ENCODE peak calls at places on chromosomes 16 and 17, in nine cellular contexts. One of them, this sample, is unnamed.

GRCh38 chr17:18136357-18136756 is 27.8 kb downstream of the MYO15A start:
- DNase-seq in endodermal cell: no peak
- DNase-seq in RWPE1: no peak
- DNase-seq in prostate gland: no peak
- DNase-seq in CD8-positive, alpha-beta T cell: no peak
- DNase-seq in tibial artery: no peak
- DNase-seq in ovary: no peak
- DNase-seq in mesothelial cell of epicardium: no peak
- DNase-seq in fibroblast of the aortic adventitia: no peak
- DNase-seq in this sample: no peak

GRCh38 chr17:82315703-82316358 is 1.6 kb downstream of the CD7 start:
- DNase-seq in CD8-positive, alpha-beta T cell: peak
- DNase-seq in prostate gland: no peak
- DNase-seq in fibroblast of the aortic adventitia: no peak
- DNase-seq in endodermal cell: peak
- DNase-seq in tibial artery: no peak
- DNase-seq in ovary: no peak
- DNase-seq in mesothelial cell of epicardium: no peak
- DNase-seq in RWPE1: no peak
- DNase-seq in this sample: no peak

GRCh38 chr17:50274142-50274944 is at the start of gene TMEM92:
- DNase-seq in mesothelial cell of epicardium: no peak
- DNase-seq in fibroblast of the aortic adventitia: no peak
- DNase-seq in prostate gland: no peak
- DNase-seq in tibial artery: peak
- DNase-seq in RWPE1: peak
- DNase-seq in CD8-positive, alpha-beta T cell: no peak
- DNase-seq in ovary: peak
- DNase-seq in endodermal cell: peak
- DNase-seq in this sample: no peak

GRCh38 chr16:86952769-86953168 is 364.4 kb downstream of the C16orf95 start:
- DNase-seq in RWPE1: no peak
- DNase-seq in ovary: no peak
- DNase-seq in fibroblast of the aortic adventitia: no peak
- DNase-seq in CD8-positive, alpha-beta T cell: no peak
- DNase-seq in prostate gland: no peak
- DNase-seq in tibial artery: no peak
- DNase-seq in endodermal cell: no peak
- DNase-seq in mesothelial cell of epicardium: no peak
- DNase-seq in this sample: no peak

GRCh38 chr17:28735242-28735722 is 6.7 kb downstream of the NEK8 start:
- DNase-seq in fibroblast of the aortic adventitia: no peak
- DNase-seq in endodermal cell: no peak
- DNase-seq in mesothelial cell of epicardium: no peak
- DNase-seq in CD8-positive, alpha-beta T cell: no peak
- DNase-seq in prostate gland: no peak
- DNase-seq in RWPE1: no peak
- DNase-seq in tibial artery: no peak
- DNase-seq in ovary: no peak
- DNase-seq in this sample: no peak

GRCh38 chr17:61312406-61313295 is 87.0 kb upstream of the TBX2 start:
- DNase-seq in prostate gland: no peak
- DNase-seq in fibroblast of the aortic adventitia: no peak
- DNase-seq in CD8-positive, alpha-beta T cell: no peak
- DNase-seq in mesothelial cell of epicardium: no peak
- DNase-seq in tibial artery: no peak
- DNase-seq in ovary: no peak
- DNase-seq in endodermal cell: peak
- DNase-seq in RWPE1: no peak
- DNase-seq in this sample: no peak

GRCh38 chr17:36629252-36629847 is 28.0 kb downstream of the MRM1 start:
- DNase-seq in RWPE1: peak
- DNase-seq in tibial artery: peak
- DNase-seq in fibroblast of the aortic adventitia: peak
- DNase-seq in endodermal cell: peak
- DNase-seq in prostate gland: peak
- DNase-seq in mesothelial cell of epicardium: peak
- DNase-seq in CD8-positive, alpha-beta T cell: peak
- DNase-seq in ovary: peak
- DNase-seq in this sample: peak

GRCh38 chr17:77424585-77425344 is 284.0 kb downstream of the SEC14L1 start:
- DNase-seq in fibroblast of the aortic adventitia: peak
- DNase-seq in ovary: peak
- DNase-seq in CD8-positive, alpha-beta T cell: no peak
- DNase-seq in endodermal cell: peak
- DNase-seq in RWPE1: no peak
- DNase-seq in mesothelial cell of epicardium: peak
- DNase-seq in prostate gland: no peak
- DNase-seq in tibial artery: peak
- DNase-seq in this sample: no peak

GRCh38 chr16:78794581-78795300 is 695.3 kb downstream of the WWOX start:
- DNase-seq in fibroblast of the aortic adventitia: no peak
- DNase-seq in endodermal cell: no peak
- DNase-seq in CD8-positive, alpha-beta T cell: no peak
- DNase-seq in prostate gland: no peak
- DNase-seq in mesothelial cell of epicardium: no peak
- DNase-seq in ovary: no peak
- DNase-seq in tibial artery: no peak
- DNase-seq in RWPE1: no peak
- DNase-seq in this sample: no peak

GRCh38 chr16:72673118-72673517 is 374.8 kb downstream of the ZFHX3 start:
- DNase-seq in CD8-positive, alpha-beta T cell: no peak
- DNase-seq in fibroblast of the aortic adventitia: no peak
- DNase-seq in RWPE1: no peak
- DNase-seq in ovary: no peak
- DNase-seq in mesothelial cell of epicardium: no peak
- DNase-seq in prostate gland: no peak
- DNase-seq in tibial artery: no peak
- DNase-seq in endodermal cell: no peak
- DNase-seq in this sample: no peak

GRCh38 chr17:46201491-46201890 is 8.3 kb upstream of the KANSL1 start:
- DNase-seq in prostate gland: no peak
- DNase-seq in fibroblast of the aortic adventitia: no peak
- DNase-seq in CD8-positive, alpha-beta T cell: no peak
- DNase-seq in mesothelial cell of epicardium: no peak
- DNase-seq in RWPE1: no peak
- DNase-seq in tibial artery: no peak
- DNase-seq in endodermal cell: no peak
- DNase-seq in ovary: no peak
- DNase-seq in this sample: no peak

GRCh38 chr17:75518201-75518600 is 1.9 kb downstream of the TSEN54 start:
- DNase-seq in tibial artery: no peak
- DNase-seq in CD8-positive, alpha-beta T cell: peak
- DNase-seq in mesothelial cell of epicardium: no peak
- DNase-seq in prostate gland: no peak
- DNase-seq in ovary: no peak
- DNase-seq in fibroblast of the aortic adventitia: no peak
- DNase-seq in RWPE1: no peak
- DNase-seq in endodermal cell: no peak
- DNase-seq in this sample: no peak

GRCh38 chr17:64005734-64006167 is 7.6 kb downstream of the PRR29 start:
- DNase-seq in fibroblast of the aortic adventitia: no peak
- DNase-seq in ovary: no peak
- DNase-seq in prostate gland: no peak
- DNase-seq in CD8-positive, alpha-beta T cell: no peak
- DNase-seq in endodermal cell: peak
- DNase-seq in tibial artery: no peak
- DNase-seq in mesothelial cell of epicardium: no peak
- DNase-seq in RWPE1: no peak
- DNase-seq in this sample: no peak

GRCh38 chr17:32361270-32361669 is 11.3 kb downstream of the ZNF207 start:
- DNase-seq in CD8-positive, alpha-beta T cell: no peak
- DNase-seq in ovary: no peak
- DNase-seq in mesothelial cell of epicardium: no peak
- DNase-seq in fibroblast of the aortic adventitia: no peak
- DNase-seq in prostate gland: no peak
- DNase-seq in endodermal cell: no peak
- DNase-seq in RWPE1: no peak
- DNase-seq in tibial artery: no peak
- DNase-seq in this sample: no peak

GRCh38 chr16:23836404-23837291 is 865 bp downstream of the PRKCB start:
- DNase-seq in mesothelial cell of epicardium: peak
- DNase-seq in endodermal cell: peak
- DNase-seq in tibial artery: no peak
- DNase-seq in ovary: no peak
- DNase-seq in RWPE1: no peak
- DNase-seq in CD8-positive, alpha-beta T cell: peak
- DNase-seq in prostate gland: no peak
- DNase-seq in fibroblast of the aortic adventitia: no peak
- DNase-seq in this sample: peak
- TF ChIP-seq CTCF in mesothelial cell of epicardium: no peak
- TF ChIP-seq CTCF in endodermal cell: peak
- TF ChIP-seq CTCF in tibial artery: no peak
- TF ChIP-seq CTCF in ovary: no peak
- TF ChIP-seq CTCF in RWPE1: no peak
- TF ChIP-seq CTCF in CD8-positive, alpha-beta T cell: peak
- TF ChIP-seq CTCF in prostate gland: no peak
- TF ChIP-seq CTCF in fibroblast of the aortic adventitia: no peak
- TF ChIP-seq CTCF in this sample: no peak

GRCh38 chr17:48068491-48068961 is 20.4 kb downstream of the NFE2L1 start:
- DNase-seq in ovary: no peak
- DNase-seq in CD8-positive, alpha-beta T cell: no peak
- DNase-seq in prostate gland: no peak
- DNase-seq in RWPE1: no peak
- DNase-seq in tibial artery: no peak
- DNase-seq in endodermal cell: peak
- DNase-seq in mesothelial cell of epicardium: no peak
- DNase-seq in fibroblast of the aortic adventitia: peak
- DNase-seq in this sample: peak
- TF ChIP-seq CTCF in ovary: no peak
- TF ChIP-seq CTCF in CD8-positive, alpha-beta T cell: no peak
- TF ChIP-seq CTCF in prostate gland: no peak
- TF ChIP-seq CTCF in RWPE1: no peak
- TF ChIP-seq CTCF in tibial artery: peak
- TF ChIP-seq CTCF in endodermal cell: peak
- TF ChIP-seq CTCF in mesothelial cell of epicardium: peak
- TF ChIP-seq CTCF in fibroblast of the aortic adventitia: peak
- TF ChIP-seq CTCF in this sample: peak

GRCh38 chr17:6702567-6703215 is 10.5 kb downstream of the SLC13A5 start:
- DNase-seq in fibroblast of the aortic adventitia: no peak
- DNase-seq in endodermal cell: no peak
- DNase-seq in CD8-positive, alpha-beta T cell: no peak
- DNase-seq in prostate gland: no peak
- DNase-seq in tibial artery: no peak
- DNase-seq in mesothelial cell of epicardium: no peak
- DNase-seq in ovary: no peak
- DNase-seq in RWPE1: no peak
- DNase-seq in this sample: no peak

GRCh38 chr17:6700948-6701307 is 12.2 kb downstream of the SLC13A5 start:
- DNase-seq in RWPE1: no peak
- DNase-seq in fibroblast of the aortic adventitia: no peak
- DNase-seq in prostate gland: no peak
- DNase-seq in endodermal cell: peak
- DNase-seq in ovary: no peak
- DNase-seq in tibial artery: no peak
- DNase-seq in CD8-positive, alpha-beta T cell: no peak
- DNase-seq in mesothelial cell of epicardium: no peak
- DNase-seq in this sample: no peak

GRCh38 chr17:6699997-6700947 is 12.9 kb downstream of the SLC13A5 start:
- DNase-seq in fibroblast of the aortic adventitia: no peak
- DNase-seq in ovary: no peak
- DNase-seq in mesothelial cell of epicardium: no peak
- DNase-seq in CD8-positive, alpha-beta T cell: no peak
- DNase-seq in tibial artery: no peak
- DNase-seq in RWPE1: no peak
- DNase-seq in endodermal cell: peak
- DNase-seq in prostate gland: no peak
- DNase-seq in this sample: no peak

GRCh38 chr17:6703751-6704150 is 9.4 kb downstream of the SLC13A5 start:
- DNase-seq in ovary: no peak
- DNase-seq in fibroblast of the aortic adventitia: no peak
- DNase-seq in prostate gland: no peak
- DNase-seq in endodermal cell: no peak
- DNase-seq in CD8-positive, alpha-beta T cell: no peak
- DNase-seq in tibial artery: no peak
- DNase-seq in mesothelial cell of epicardium: no peak
- DNase-seq in RWPE1: no peak
- DNase-seq in this sample: no peak

DNA sequence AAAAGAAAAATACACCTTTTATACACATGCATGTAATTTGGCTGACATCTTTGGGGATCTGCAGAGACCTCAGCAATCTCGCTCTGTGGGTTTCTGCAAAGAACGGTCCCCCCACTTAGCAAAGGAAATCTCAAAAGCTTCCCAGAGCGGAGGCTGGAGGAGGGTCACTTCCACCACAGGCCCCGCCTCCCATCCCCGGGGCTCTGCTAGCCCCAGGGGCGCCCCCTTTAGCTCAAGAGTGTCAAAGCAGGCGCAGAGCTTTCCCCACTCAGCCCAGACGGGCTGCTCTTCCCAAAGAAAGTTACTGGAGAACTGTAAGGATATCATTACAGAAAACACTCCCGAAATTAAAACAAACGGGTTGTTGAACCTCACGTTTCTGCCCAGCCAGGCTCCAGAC is 11.4 kb downstream of the SLC13A5 start:
- DNase-seq in ovary: peak
- DNase-seq in tibial artery: peak
- DNase-seq in RWPE1: no peak
- DNase-seq in CD8-positive, alpha-beta T cell: no peak
- DNase-seq in prostate gland: no peak
- DNase-seq in mesothelial cell of epicardium: no peak
- DNase-seq in fibroblast of the aortic adventitia: peak
- DNase-seq in endodermal cell: peak
- DNase-seq in this sample: no peak
- TF ChIP-seq CTCF in ovary: no peak
- TF ChIP-seq CTCF in tibial artery: no peak
- TF ChIP-seq CTCF in RWPE1: no peak
- TF ChIP-seq CTCF in CD8-positive, alpha-beta T cell: peak
- TF ChIP-seq CTCF in prostate gland: no peak
- TF ChIP-seq CTCF in mesothelial cell of epicardium: no peak
- TF ChIP-seq CTCF in fibroblast of the aortic adventitia: peak
- TF ChIP-seq CTCF in endodermal cell: peak
- TF ChIP-seq CTCF in this sample: no peak

DNA sequence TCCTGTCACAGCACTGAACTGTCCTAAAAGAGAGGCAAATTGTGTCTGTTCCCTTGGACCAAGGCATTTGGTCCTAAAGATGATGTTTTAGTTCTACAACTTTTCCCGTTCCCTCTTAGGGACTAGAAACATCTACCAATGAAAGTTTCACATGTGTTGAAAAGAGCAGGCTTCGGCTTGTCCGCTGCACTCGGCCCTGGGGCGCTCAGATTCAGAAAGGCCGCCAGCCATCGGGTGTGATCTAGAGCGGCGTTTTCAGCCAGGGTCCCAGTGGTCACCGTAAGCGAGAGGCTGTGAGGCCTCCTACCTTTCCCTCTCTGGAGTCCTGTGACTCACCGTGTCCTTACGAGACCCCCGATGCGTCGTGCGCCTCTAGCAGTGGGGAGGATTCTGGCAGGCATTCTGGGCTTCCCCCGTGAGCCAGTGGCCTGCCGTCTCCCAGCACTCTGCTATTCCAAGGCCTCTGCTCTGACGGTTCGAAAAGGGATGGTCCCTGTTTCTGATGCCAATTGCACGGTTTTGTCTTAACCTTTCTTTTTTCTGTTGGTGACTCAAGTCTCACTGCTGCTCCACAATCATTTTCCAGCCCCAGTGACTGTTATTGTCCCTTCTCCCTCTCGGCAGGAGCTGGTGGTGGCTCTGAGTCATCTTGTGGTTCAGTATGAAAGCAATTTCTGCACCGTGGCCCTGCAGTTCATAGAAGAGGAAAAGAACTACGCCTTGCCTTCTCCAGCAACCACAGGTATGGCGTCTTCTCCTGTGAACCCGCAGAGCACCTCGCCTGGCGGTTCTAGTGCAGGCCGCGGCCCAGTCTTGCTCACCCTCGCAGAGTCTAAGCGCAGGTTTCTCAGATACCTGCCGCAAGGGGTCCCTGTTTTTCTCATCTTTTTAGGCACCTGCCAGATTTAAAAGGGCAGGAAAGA is 100.3 kb upstream of the CHMP6 start:
- DNase-seq in prostate gland: no peak
- DNase-seq in fibroblast of the aortic adventitia: peak
- DNase-seq in endodermal cell: no peak
- DNase-seq in RWPE1: peak
- DNase-seq in ovary: peak
- DNase-seq in tibial artery: peak
- DNase-seq in mesothelial cell of epicardium: no peak
- DNase-seq in CD8-positive, alpha-beta T cell: peak
- DNase-seq in this sample: peak
- TF ChIP-seq CTCF in prostate gland: no peak
- TF ChIP-seq CTCF in fibroblast of the aortic adventitia: no peak
- TF ChIP-seq CTCF in endodermal cell: no peak
- TF ChIP-seq CTCF in RWPE1: no peak
- TF ChIP-seq CTCF in ovary: no peak
- TF ChIP-seq CTCF in tibial artery: no peak
- TF ChIP-seq CTCF in mesothelial cell of epicardium: no peak
- TF ChIP-seq CTCF in CD8-positive, alpha-beta T cell: no peak
- TF ChIP-seq CTCF in this sample: no peak

This sample was measured in HL-60.